ENCODE peak calls at places on chromosomes 16 and 17, in eight cellular contexts. L is Calu3, B is progenitor cell of endocrine pancreas, X is fibroblast of lung, S is A549, T is uterus, A is cardiac fibroblast, H is mucosa of descending colon. U is an unnamed sample.

GRCh38 chr16:46673320-46674013 is 15.5 kb downstream of the VPS35 start:
- DNase-seq in L (peak; percentile 57), B (peak; percentile 17), X (peak; percentile 72), S (peak; percentile 74), T (no peak), A (peak; percentile 81), H (peak; percentile 63), U (peak; percentile 66)

GRCh38 chr16:31265329-31266245 is 5.8 kb downstream of the ITGAM start:
- DNase-seq in L (peak; percentile 91), B (no peak), X (no peak), S (peak; percentile 95), T (no peak), A (no peak), H (no peak), U (peak; percentile 87)

GRCh38 chr17:49862781-49863331 is 15.0 kb upstream of the TAC4 start:
- DNase-seq in L (no peak), B (no peak), X (no peak), S (no peak), T (no peak), A (peak; percentile 21), H (no peak), U (no peak)

GRCh38 chr16:2035431-2036199 is 8.9 kb downstream of the NHERF2 start:
- DNase-seq in L (no peak), B (no peak), X (peak; percentile 85), S (no peak), T (peak; percentile 66), A (peak; percentile 82), H (no peak), U (no peak)

GRCh38 chr16:64356267-64356666 is 765.6 kb downstream of the CDH11 start:
- DNase-seq in L (no peak), B (no peak), X (peak; percentile 87), S (no peak), T (no peak), A (peak; percentile 78), H (no peak), U (no peak)

GRCh38 chr16:80084614-80085013 is 456.2 kb upstream of the DYNLRB2 start:
- DNase-seq in L (peak; percentile 21), B (no peak), X (peak; percentile 71), S (peak; percentile 46), T (peak; percentile 62), A (peak; percentile 31), H (peak; percentile 60), U (no peak)

GRCh38 chr17:76938009-76938408 is 69.8 kb downstream of the MGAT5B start:
- DNase-seq in L (no peak), B (no peak), X (no peak), S (no peak), T (no peak), A (no peak), H (no peak), U (no peak)

GRCh38 chr16:12311887-12312286 is 335.4 kb downstream of the SNX29 start:
- DNase-seq in L (no peak), B (no peak), X (no peak), S (no peak), T (no peak), A (no peak), H (no peak), U (no peak)

GRCh38 chr16:15822957-15823356 is 33.9 kb downstream of the MYH11 start:
- DNase-seq in L (no peak), B (no peak), X (no peak), S (no peak), T (peak; percentile 64), A (no peak), H (no peak), U (no peak)

GRCh38 chr17:75063201-75063600 is 16.2 kb downstream of the KCTD2 start:
- DNase-seq in L (no peak), B (no peak), X (no peak), S (no peak), T (no peak), A (no peak), H (no peak), U (no peak)

GRCh38 chr16:23125277-23125676 is 24.0 kb downstream of the USP31 start:
- DNase-seq in L (no peak), B (no peak), X (no peak), S (no peak), T (no peak), A (peak; percentile 20), H (no peak), U (no peak)

GRCh38 chr17:51371732-51372151 is 111.4 kb downstream of the UTP18 start:
- DNase-seq in L (peak; percentile 70), B (peak; percentile 28), X (peak; percentile 26), S (peak; percentile 88), T (no peak), A (peak; percentile 56), H (peak; percentile 14), U (peak; percentile 38)

GRCh38 chr17:8146381-8147140 is 5.6 kb downstream of the PER1 start:
- DNase-seq in L (no peak), B (no peak), X (no peak), S (no peak), T (no peak), A (no peak), H (no peak), U (no peak)

GRCh38 chr17:28216528-28216927 is 102.5 kb upstream of the TMEM97 start:
- DNase-seq in L (no peak), B (no peak), X (peak; percentile 33), S (no peak), T (no peak), A (peak; percentile 23), H (no peak), U (no peak)

GRCh38 chr16:72860726-72861562 is 187.0 kb downstream of the ZFHX3 start:
- DNase-seq in L (no peak), B (no peak), X (no peak), S (no peak), T (no peak), A (no peak), H (no peak), U (no peak)

GRCh38 chr17:70820276-70820675 is 650.9 kb downstream of the KCNJ2 start:
- DNase-seq in L (no peak), B (no peak), X (peak; percentile 6), S (no peak), T (no peak), A (no peak), H (no peak), U (no peak)

GRCh38 chr17:67068999-67069398 is 24.6 kb downstream of the CACNG1 start:
- DNase-seq in L (no peak), B (no peak), X (peak; percentile 2), S (no peak), T (no peak), A (no peak), H (no peak), U (no peak)

GRCh38 chr17:76139801-76140660 is 1.0 kb downstream of the FOXJ1 start:
- DNase-seq in L (no peak), B (peak; percentile 63), X (no peak), S (no peak), T (no peak), A (no peak), H (peak; percentile 60), U (peak; percentile 65)

GRCh38 chr16:11972128-11972527 is 4.4 kb upstream of the SNX29 start:
- DNase-seq in L (peak; percentile 38), B (no peak), X (no peak), S (no peak), T (no peak), A (no peak), H (peak; percentile 55), U (no peak)

GRCh38 chr16:84959784-84960417 is 51.4 kb downstream of the ZDHHC7 start:
- DNase-seq in L (no peak), B (no peak), X (no peak), S (no peak), T (no peak), A (no peak), H (no peak), U (no peak)

GRCh38 chr16:83402160-83402794 is 405.5 kb upstream of the HSBP1 start:
- DNase-seq in L (no peak), B (no peak), X (no peak), S (no peak), T (no peak), A (no peak), H (no peak), U (no peak)
- TF ChIP-seq CTCF in L (no peak), B (no peak), X (no peak), S (no peak), T (no peak), A (no peak), H (no peak), U (no peak)

GRCh38 chr16:87692176-87692575 is 73.6 kb downstream of the KLHDC4 start:
- DNase-seq in L (no peak), B (no peak), X (no peak), S (no peak), T (no peak), A (no peak), H (no peak), U (no peak)

GRCh38 chr16:87691686-87692079 is 74.1 kb downstream of the KLHDC4 start:
- DNase-seq in L (no peak), B (no peak), X (no peak), S (no peak), T (no peak), A (no peak), H (no peak), U (no peak)

GRCh38 chr16:87690911-87691685 is 74.7 kb downstream of the KLHDC4 start:
- DNase-seq in L (no peak), B (no peak), X (no peak), S (no peak), T (no peak), A (no peak), H (no peak), U (no peak)

GRCh38 chr16:87693827-87694226 is 72.0 kb downstream of the KLHDC4 start:
- DNase-seq in L (no peak), B (no peak), X (no peak), S (no peak), T (no peak), A (no peak), H (no peak), U (no peak)

GRCh38 chr16:87692756-87693155 is 73.0 kb downstream of the KLHDC4 start:
- DNase-seq in L (peak; percentile 24), B (no peak), X (no peak), S (no peak), T (no peak), A (no peak), H (no peak), U (no peak)
- TF ChIP-seq CTCF in L (no peak), B (no peak), X (no peak), S (no peak), T (no peak), A (no peak), H (no peak), U (no peak)

DNA sequence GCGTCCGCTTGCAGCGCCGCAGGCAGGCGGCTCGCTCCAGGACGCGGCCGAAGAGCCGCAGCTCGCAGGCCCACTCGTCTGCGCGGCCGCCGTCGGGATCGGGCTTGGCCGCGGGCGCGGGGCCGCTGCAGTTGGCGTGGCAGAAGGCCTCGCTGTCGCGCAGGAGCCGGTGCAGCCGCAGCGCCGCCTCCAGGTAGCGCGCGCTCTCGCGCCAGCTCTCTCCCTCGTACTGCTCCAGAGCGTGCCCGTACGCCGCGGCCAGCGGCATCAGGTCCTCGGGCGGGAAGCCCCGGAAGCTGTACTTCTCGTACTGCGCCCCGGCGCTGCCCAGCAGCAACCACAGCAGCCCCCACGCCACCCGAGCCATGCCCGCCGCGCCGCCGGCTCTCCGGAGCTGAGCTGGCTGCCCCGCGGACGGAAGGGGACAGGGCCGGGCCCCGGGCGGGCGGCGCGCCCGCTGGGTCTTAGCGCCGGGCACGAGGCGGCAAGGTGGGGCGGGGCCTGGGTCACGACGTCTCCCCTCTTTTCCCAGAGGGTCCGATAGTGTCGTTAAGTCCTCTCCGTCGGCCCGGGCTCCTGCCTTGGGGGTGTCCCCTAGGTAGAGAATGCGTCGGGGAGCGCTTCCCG is at the start of gene P3H4:
- DNase-seq in L (peak; percentile 89), B (peak; percentile 73), X (peak; percentile 81), S (peak; percentile 86), T (peak; percentile 82), A (peak; percentile 82), H (peak; percentile 86), U (peak; percentile 85)
- TF ChIP-seq CTCF in L (peak; percentile 76), B (peak; percentile 78), X (peak; percentile 49), S (peak; percentile 90), T (peak; percentile 86), A (peak; percentile 57), H (peak; percentile 86), U (peak; percentile 76)

GRCh38 chr17:80755650-80756405 is 211.2 kb downstream of the RPTOR start:
- DNase-seq in L (no peak), B (no peak), X (no peak), S (no peak), T (no peak), A (no peak), H (no peak), U (no peak)
- TF ChIP-seq CTCF in L (no peak), B (peak; percentile 27), X (no peak), S (no peak), T (no peak), A (peak; percentile 8), H (no peak), U (no peak)

U was measured in GM10248.